ENCODE peak calls at places on chromosome 17, in nine cellular contexts. G is heart left ventricle; Q is T-cell; W is progenitor cell of endocrine pancreas; K is CD8-positive, alpha-beta memory T cell; M is iris pigment epithelial cell; P is stimulated activated CD8-positive, alpha-beta memory T cell treated with anti-CD3 and anti-CD28 coated beads, Interleukin-15, amount 100 ng/mL, for 24 hours; J is AG08395; L is NCI-H82. B is an unnamed sample.

GRCh38 chr17:64492481-64493109 is 4.3 kb downstream of the POLG2 start:
- DNase-seq in G (no peak), Q (no peak), W (no peak), K (no peak), M (peak), P (no peak), J (no peak), L (peak), B (no peak)

GRCh38 chr17:73293480-73293911 is 18.3 kb downstream of the CDC42EP4 start:
- DNase-seq in G (peak), Q (no peak), W (no peak), K (no peak), M (peak), P (no peak), J (peak), L (no peak), B (peak)

GRCh38 chr17:11908711-11909146 is 88.5 kb downstream of the ZNF18 start:
- DNase-seq in G (no peak), Q (no peak), W (no peak), K (no peak), M (no peak), P (no peak), J (no peak), L (no peak), B (no peak)

GRCh38 chr17:7587831-7588230 is 2.1 kb downstream of the SOX15 start:
- DNase-seq in G (no peak), Q (no peak), W (no peak), K (no peak), M (peak), P (no peak), J (no peak), L (no peak), B (no peak)

GRCh38 chr17:39139137-39139516 is 12.3 kb downstream of the PLXDC1 start:
- DNase-seq in G (no peak), Q (no peak), W (no peak), K (no peak), M (peak), P (no peak), J (peak), L (no peak), B (peak)

GRCh38 chr17:78013683-78014467 is 55.4 kb downstream of the TNRC6C start:
- DNase-seq in G (peak), Q (peak), W (no peak), K (peak), M (peak), P (no peak), J (peak), L (peak), B (peak)

GRCh38 chr17:73226556-73227172 is 33.8 kb downstream of the COG1 start:
- DNase-seq in G (no peak), Q (no peak), W (no peak), K (no peak), M (peak), P (no peak), J (no peak), L (no peak), B (peak)

GRCh38 chr17:61457226-61457983 is 5.2 kb downstream of the TBX4 start:
- DNase-seq in G (no peak), Q (no peak), W (no peak), K (no peak), M (no peak), P (no peak), J (no peak), L (no peak), B (no peak)

GRCh38 chr17:49468827-49469385 is 26.2 kb upstream of the NGFR start:
- DNase-seq in G (no peak), Q (no peak), W (no peak), K (no peak), M (no peak), P (no peak), J (no peak), L (peak), B (peak)

GRCh38 chr17:64679710-64680216 is 17.7 kb upstream of the SMURF2 start:
- DNase-seq in G (peak), Q (no peak), W (no peak), K (no peak), M (peak), P (no peak), J (peak), L (no peak), B (peak)

GRCh38 chr17:33154869-33155455 is 138.1 kb downstream of the ASIC2 start:
- DNase-seq in G (no peak), Q (no peak), W (no peak), K (no peak), M (no peak), P (no peak), J (no peak), L (no peak), B (no peak)

GRCh38 chr17:63445065-63445464 is 1.0 kb downstream of the CYB561 start:
- DNase-seq in G (no peak), Q (no peak), W (no peak), K (no peak), M (no peak), P (no peak), J (no peak), L (no peak), B (no peak)

GRCh38 chr17:50841277-50841948 is 6.0 kb downstream of the WFIKKN2 start:
- DNase-seq in G (no peak), Q (no peak), W (no peak), K (no peak), M (no peak), P (no peak), J (no peak), L (peak), B (no peak)

GRCh38 chr17:68378202-68379149 is 78.8 kb downstream of the WIPI1 start:
- DNase-seq in G (peak), Q (no peak), W (no peak), K (no peak), M (peak), P (no peak), J (peak), L (no peak), B (peak)

GRCh38 chr17:10499950-10500349 is 18.4 kb downstream of the MYH1 start:
- DNase-seq in G (no peak), Q (no peak), W (no peak), K (no peak), M (no peak), P (no peak), J (no peak), L (no peak), B (no peak)

GRCh38 chr17:36132421-36132831 is 28.8 kb downstream of the CCL4 start:
- DNase-seq in G (no peak), Q (no peak), W (no peak), K (no peak), M (no peak), P (no peak), J (no peak), L (no peak), B (no peak)

GRCh38 chr17:82917656-82918345 is 78.0 kb upstream of the ZNF750 start:
- DNase-seq in G (peak), Q (peak), W (no peak), K (peak), M (peak), P (peak), J (peak), L (peak), B (peak)

GRCh38 chr17:40310882-40311391 is 2.0 kb downstream of the RARA start:
- DNase-seq in G (peak), Q (no peak), W (no peak), K (no peak), M (no peak), P (no peak), J (no peak), L (peak), B (no peak)

GRCh38 chr17:44854201-44854600 is 6.5 kb downstream of the HIGD1B start:
- DNase-seq in G (peak), Q (no peak), W (no peak), K (no peak), M (no peak), P (no peak), J (no peak), L (no peak), B (no peak)

GRCh38 chr17:38498353-38498752 is 70.1 kb downstream of the ARHGAP23 start:
- DNase-seq in G (no peak), Q (no peak), W (no peak), K (no peak), M (no peak), P (no peak), J (no peak), L (no peak), B (no peak)